ENCODE peak calls at places on chromosomes 12 and 14, in nine cellular contexts. G is heart left ventricle, A is Peyer's patch, Q is spleen, T is H54, K is A549, U is endothelial cell of umbilical vein, L is prostate gland, X is esophagus squamous epithelium. B is an unnamed sample.

GRCh38 chr12:51163795-51164194 is 9.1 kb downstream of the TFCP2 start:
- DNase-seq in Q (no peak), T (no peak), A (no peak), X (no peak), U (no peak), G (no peak), K (no peak), L (no peak), B (no peak)

GRCh38 chr12:60174476-60174875 is 578.6 kb downstream of the SLC16A7 start:
- DNase-seq in T (no peak), K (no peak), U (no peak), G (no peak), X (no peak), Q (no peak), A (no peak), L (no peak), B (no peak)

GRCh38 chr14:50667491-50668007 is 557 bp downstream of the SAV1 start:
- DNase-seq in L (peak; percentile 42), A (peak; percentile 74), T (no peak), K (no peak), X (no peak), U (no peak), Q (no peak), G (no peak), B (no peak)

GRCh38 chr12:32843528-32844095 is 53.0 kb downstream of the PKP2 start:
- DNase-seq in Q (no peak), L (peak; percentile 23), X (no peak), K (no peak), A (no peak), G (no peak), U (no peak), T (no peak), B (no peak)

GRCh38 chr14:62313228-62313627 is 551.0 kb downstream of the SNAPC1 start:
- DNase-seq in L (no peak), T (no peak), Q (no peak), G (no peak), A (no peak), K (no peak), U (no peak), X (no peak), B (no peak)

GRCh38 chr12:64221656-64222010 is 463 bp downstream of the KICS2 start:
- DNase-seq in K (peak; percentile 92), G (peak; percentile 81), X (peak; percentile 29), Q (peak; percentile 92), A (peak; percentile 93), U (peak; percentile 83), T (peak; percentile 70), L (peak; percentile 78), B (peak; percentile 86)

GRCh38 chr12:72330291-72330690 is 58.1 kb downstream of the TRHDE start:
- DNase-seq in L (no peak), T (no peak), Q (no peak), A (no peak), X (no peak), U (no peak), K (no peak), G (no peak), B (no peak)

GRCh38 chr14:77026930-77027537 is 1.5 kb downstream of the IRF2BPL start:
- DNase-seq in A (peak; percentile 76), K (peak; percentile 69), G (peak; percentile 32), T (no peak), Q (peak; percentile 93), L (no peak), U (peak; percentile 52), X (no peak), B (no peak)

GRCh38 chr14:82410064-82410463 is 876.4 kb upstream of the SEL1L start:
- DNase-seq in X (no peak), L (no peak), A (no peak), U (no peak), K (no peak), G (no peak), Q (no peak), T (no peak), B (no peak)

GRCh38 chr12:53233671-53234091 is 1.7 kb upstream of the RARG start:
- DNase-seq in X (no peak), G (no peak), Q (no peak), T (no peak), A (no peak), L (no peak), U (no peak), K (no peak), B (no peak)

GRCh38 chr12:53234236-53234635 is 2.2 kb upstream of the RARG start:
- DNase-seq in X (no peak), G (no peak), Q (no peak), A (no peak), T (no peak), K (no peak), U (no peak), L (no peak), B (no peak)

GRCh38 chr12:53235742-53236442 is 3.9 kb upstream of the RARG start:
- DNase-seq in X (no peak), T (no peak), A (no peak), Q (no peak), K (no peak), L (no peak), G (no peak), U (no peak), B (no peak)

GRCh38 chr12:53236443-53237111 is 4.6 kb upstream of the RARG start:
- DNase-seq in X (no peak), Q (no peak), A (no peak), K (no peak), T (no peak), L (no peak), U (no peak), G (no peak), B (no peak)

GRCh38 chr12:53235164-53235563 is 3.2 kb upstream of the RARG start:
- DNase-seq in T (no peak), Q (no peak), L (no peak), X (no peak), A (no peak), K (no peak), G (no peak), U (no peak), B (no peak)
- TF ChIP-seq POLR2A in T (no peak), Q (no peak), L (no peak), X (no peak), A (no peak), K (no peak), G (no peak), U (no peak), B (no peak)

GRCh38 chr12:103928736-103929050 is 1.5 kb upstream of the HSP90B1 start:
- DNase-seq in A (peak; percentile 90), G (no peak), X (peak; percentile 3), T (no peak), K (no peak), L (no peak), Q (peak; percentile 86), U (no peak), B (no peak)

GRCh38 chr12:103933237-103933636 is 3.0 kb downstream of the HSP90B1 start:
- DNase-seq in K (no peak), A (no peak), Q (no peak), X (no peak), G (no peak), L (no peak), T (no peak), U (no peak), B (no peak)

GRCh38 chr12:103929909-103930786 is at the start of gene HSP90B1:
- DNase-seq in U (peak; percentile 100), X (peak; percentile 99), Q (peak; percentile 99), A (peak; percentile 100), G (peak; percentile 100), T (peak; percentile 92), K (peak; percentile 100), L (peak; percentile 100), B (peak; percentile 100)

GRCh38 chr12:103930787-103931536 is 752 bp downstream of the HSP90B1 start:
- DNase-seq in A (peak; percentile 60), X (no peak), K (peak; percentile 42), G (peak; percentile 47), T (no peak), U (peak; percentile 40), L (peak; percentile 13), Q (peak; percentile 87), B (peak; percentile 86)

GRCh38 chr12:103929051-103929908 is 930 bp upstream of the HSP90B1 start:
- DNase-seq in Q (peak; percentile 96), U (peak; percentile 92), K (peak; percentile 94), X (peak; percentile 84), L (peak; percentile 90), T (peak; percentile 59), A (peak; percentile 95), G (peak; percentile 91), B (peak; percentile 79)
- TF ChIP-seq POLR2A in Q (no peak), U (peak; percentile 69), K (peak; percentile 72), X (no peak), L (peak; percentile 22), T (peak; percentile 37), A (peak; percentile 62), G (no peak), B (no peak)

GRCh38 chr14:91897121-91897701 is 29.9 kb upstream of the TC2N start:
- DNase-seq in X (no peak), G (peak; percentile 55), L (peak; percentile 36), T (no peak), K (peak; percentile 56), Q (no peak), A (no peak), U (peak; percentile 33), B (no peak)
- TF ChIP-seq POLR2A in X (no peak), G (no peak), L (no peak), T (no peak), K (no peak), Q (no peak), A (no peak), U (no peak), B (no peak)

GRCh38 chr14:104087981-104088850 is 2.7 kb downstream of the ASPG start:
- DNase-seq in T (no peak), U (no peak), X (no peak), G (no peak), K (no peak), L (no peak), Q (peak; percentile 62), A (peak; percentile 84), B (peak; percentile 72)
- TF ChIP-seq POLR2A in T (no peak), U (no peak), X (no peak), G (no peak), K (no peak), L (no peak), Q (no peak), A (no peak), B (no peak)